ENCODE peak calls at places on chromosomes 5 and 9, in ten cellular contexts. W is body of pancreas, X is heart left ventricle, J is uterus, R is transverse colon, M is IMR-90, G is stomach, C is ovary, S is adrenal gland, L is Peyer's patch. T is an unnamed sample.
A peak's percentile ranks its signal among the peaks of the same experiment; 100 is the strongest.

GRCh38 chr5:170429014-170429413 is 39.8 kb upstream of the KCNMB1 start:
- DNase-seq in W (no peak), X (no peak), J (no peak), R (no peak), M (no peak), G (no peak), C (no peak), S (no peak), L (no peak), T (no peak)

GRCh38 chr5:122458278-122458872 is 146.3 kb downstream of the SNCAIP start:
- DNase-seq in W (peak; percentile 16), X (no peak), J (no peak), R (no peak), M (peak; percentile 24), G (no peak), C (no peak), S (no peak), L (peak; percentile 47), T (no peak)

GRCh38 chr9:110095238-110095637 is 112.7 kb downstream of the C9orf152 start:
- DNase-seq in W (no peak), X (no peak), J (no peak), R (no peak), M (peak; percentile 71), G (no peak), C (no peak), S (no peak), L (no peak), T (no peak)

GRCh38 chr5:84301535-84301934 is 83.1 kb downstream of the EDIL3 start:
- DNase-seq in W (no peak), X (no peak), J (no peak), R (no peak), M (peak; percentile 56), G (no peak), C (no peak), S (no peak), L (no peak), T (no peak)

GRCh38 chr5:136042665-136043121 is 13.9 kb downstream of the TGFBI start:
- DNase-seq in W (no peak), X (no peak), J (no peak), R (no peak), M (no peak), G (no peak), C (no peak), S (no peak), L (no peak), T (no peak)

GRCh38 chr9:893843-894420 is 52.4 kb downstream of the DMRT1 start:
- DNase-seq in W (peak; percentile 75), X (peak; percentile 21), J (peak; percentile 16), R (peak; percentile 64), M (peak; percentile 49), G (peak; percentile 54), C (no peak), S (peak; percentile 52), L (peak; percentile 85), T (no peak)

GRCh38 chr5:148912146-148912545 is 85.7 kb downstream of the ADRB2 start:
- DNase-seq in W (no peak), X (no peak), J (no peak), R (no peak), M (peak; percentile 18), G (no peak), C (no peak), S (no peak), L (no peak), T (no peak)

GRCh38 chr9:5569891-5570290 is 59.0 kb upstream of the RIC1 start:
- DNase-seq in W (no peak), X (no peak), J (no peak), R (no peak), M (no peak), G (no peak), C (no peak), S (no peak), L (no peak), T (no peak)

GRCh38 chr5:55868846-55869245 is 17.7 kb downstream of the IL31RA start:
- DNase-seq in W (peak; percentile 31), X (no peak), J (no peak), R (no peak), M (peak; percentile 99), G (no peak), C (no peak), S (peak; percentile 87), L (no peak), T (no peak)

GRCh38 chr5:89204766-89205165 is 321.8 kb upstream of the MEF2C start:
- DNase-seq in W (no peak), X (no peak), J (no peak), R (no peak), M (no peak), G (no peak), C (no peak), S (no peak), L (no peak), T (no peak)

GRCh38 chr9:25048098-25048497 is 502.4 kb upstream of the IZUMO3 start:
- DNase-seq in W (no peak), X (no peak), J (no peak), R (no peak), M (no peak), G (no peak), C (no peak), S (no peak), L (no peak), T (no peak)

DNA sequence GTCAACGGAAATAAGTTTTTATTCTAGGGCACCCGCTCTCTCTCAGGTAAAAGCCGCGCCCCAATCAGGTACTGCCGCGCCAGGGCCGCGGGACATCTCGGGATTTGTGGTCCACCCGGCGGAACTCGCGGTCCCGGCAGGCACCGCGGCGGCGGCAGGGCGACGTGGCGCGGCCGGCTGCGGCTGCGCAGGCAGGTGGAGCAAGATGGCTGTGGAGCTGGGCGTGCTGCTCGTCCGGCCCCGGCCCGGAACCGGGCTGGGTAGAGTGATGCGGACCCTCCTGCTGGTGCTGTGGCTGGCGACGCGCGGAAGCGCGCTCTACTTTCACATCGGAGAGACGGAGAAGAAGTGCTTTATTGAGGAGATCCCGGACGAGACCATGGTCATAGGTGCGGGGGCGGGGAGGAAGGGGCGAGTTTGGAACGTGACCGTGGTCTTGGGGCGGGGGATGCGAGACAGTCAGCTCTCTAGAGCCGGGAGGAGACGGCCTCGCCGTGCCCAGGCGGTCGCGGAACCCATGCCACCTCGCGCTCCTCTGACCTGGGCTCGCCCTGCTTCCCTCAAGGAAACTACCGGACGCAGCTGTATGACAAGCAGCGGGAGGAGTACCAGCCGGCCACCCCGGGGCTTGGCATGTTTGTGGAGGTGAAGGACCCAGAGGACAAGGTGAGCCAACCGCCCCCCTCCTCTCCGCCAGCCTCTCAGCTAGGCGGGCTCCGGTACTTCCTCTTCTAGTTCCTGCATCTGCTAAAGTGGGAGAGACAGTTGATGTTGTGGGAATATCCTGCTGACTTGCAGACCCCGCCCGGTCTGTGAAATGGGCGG is at the start of gene TMED9:
- DNase-seq in W (peak; percentile 90), X (peak; percentile 86), J (peak; percentile 73), R (peak; percentile 91), M (peak; percentile 82), G (peak; percentile 91), C (peak; percentile 85), S (peak; percentile 79), L (peak; percentile 94), T (peak; percentile 58)
- TF ChIP-seq POLR2A in W (peak; percentile 94), X (peak; percentile 93), J (peak; percentile 97), R (peak; percentile 91), M (peak; percentile 96), G (peak; percentile 83), C (peak; percentile 78), S (peak; percentile 85), L (peak; percentile 93), T (peak; percentile 77)

DNA sequence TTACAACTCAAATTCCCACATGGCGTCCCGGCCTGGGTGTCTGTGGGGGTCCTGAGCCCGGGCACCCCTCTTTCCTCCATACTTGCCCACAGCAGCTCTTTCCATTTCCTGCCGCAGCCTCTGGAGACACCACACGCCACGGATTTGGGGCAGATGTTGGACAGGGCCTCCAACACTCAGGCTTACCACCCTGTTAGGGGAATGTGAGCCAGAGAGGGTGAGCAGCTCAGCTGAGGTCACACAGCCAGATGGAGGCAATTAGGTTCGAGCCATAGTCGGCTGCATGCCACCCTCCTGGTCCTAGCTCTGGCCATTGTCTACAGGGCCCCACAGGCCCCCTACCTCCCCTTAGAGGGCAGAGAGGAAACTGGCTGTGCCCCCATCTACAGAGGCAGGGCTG is 75.6 kb upstream of the STXBP1 start:
- DNase-seq in W (no peak), X (no peak), J (no peak), R (no peak), M (no peak), G (no peak), C (no peak), S (no peak), L (no peak), T (no peak)
- H3K27ac ChIP-seq in W (peak overlapping the region; percentile 65), X (peak overlapping the region; percentile 37), J (peak overlapping the region; percentile 84), R (peak overlapping the region; percentile 77), M (peak overlapping the region; percentile 89), G (peak overlapping the region; percentile 88), C (peak overlapping the region; percentile 78), S (peak overlapping the region; percentile 15), L (peak overlapping the region; percentile 25), T (peak overlapping the region; percentile 84)

DNA sequence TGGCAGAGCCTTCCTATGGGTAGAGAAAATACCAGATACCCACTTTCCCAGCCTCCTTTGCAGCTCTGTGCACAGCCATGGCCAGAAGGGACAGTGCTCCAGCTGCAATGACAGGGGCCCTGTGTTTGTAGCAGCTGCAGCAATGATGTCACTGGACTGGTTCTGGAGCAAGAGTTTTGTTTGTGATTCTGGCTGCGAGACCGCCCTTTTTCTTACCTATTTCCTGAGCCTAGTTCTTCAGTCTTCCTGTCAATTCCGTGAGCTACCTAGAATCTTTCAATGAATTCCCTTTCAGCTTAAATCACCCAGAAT is 10.0 kb upstream of the BOD1 start:
- DNase-seq in W (no peak), X (no peak), J (no peak), R (no peak), M (no peak), G (no peak), C (no peak), S (no peak), L (no peak), T (no peak)
- H3K27me3 ChIP-seq in W (no peaks in the 10 kb centered on the region), X (no peaks in the 10 kb centered on the region), J (no peaks in the 10 kb centered on the region), R (no peaks in the 10 kb centered on the region), M (peaks cover 30% of the 10 kb centered on the region), G (no peaks in the 10 kb centered on the region), C (no peaks in the 10 kb centered on the region), S (no peaks in the 10 kb centered on the region), L (no peaks in the 10 kb centered on the region), T (no peaks in the 10 kb centered on the region)

GRCh38 chr9:131591845-131592208 is 46.5 kb downstream of the PRRT1B start:
- DNase-seq in W (no peak), X (no peak), J (no peak), R (no peak), M (no peak), G (no peak), C (no peak), S (no peak), L (no peak), T (no peak)

GRCh38 chr9:131589124-131589711 is 43.9 kb downstream of the PRRT1B start:
- DNase-seq in W (no peak), X (peak; percentile 18), J (peak; percentile 15), R (no peak), M (no peak), G (no peak), C (no peak), S (no peak), L (no peak), T (no peak)

GRCh38 chr9:131589993-131590392 is 44.7 kb downstream of the PRRT1B start:
- DNase-seq in W (no peak), X (no peak), J (peak; percentile 9), R (no peak), M (no peak), G (no peak), C (no peak), S (no peak), L (no peak), T (no peak)

GRCh38 chr9:131590907-131591844 is 45.9 kb downstream of the PRRT1B start:
- DNase-seq in W (peak; percentile 83), X (peak; percentile 80), J (peak; percentile 76), R (peak; percentile 85), M (peak; percentile 70), G (peak; percentile 86), C (peak; percentile 82), S (peak; percentile 82), L (peak; percentile 93), T (peak; percentile 38)

GRCh38 chr9:131590449-131590848 is 45.1 kb downstream of the PRRT1B start:
- DNase-seq in W (no peak), X (no peak), J (peak; percentile 9), R (no peak), M (no peak), G (no peak), C (no peak), S (no peak), L (no peak), T (no peak)
- TF ChIP-seq POLR2A in W (no peak), X (no peak), J (no peak), R (no peak), M (no peak), G (no peak), C (no peak), S (no peak), L (no peak), T (no peak)

T was measured in esophagus squamous epithelium.